ENCODE peak calls at places on chromosomes 4 and X, in six cellular contexts. B is CD4-positive, alpha-beta T cell; V is cardiac muscle cell; N is breast epithelium; Z is aorta; X is fibroblast of lung. M is an unnamed sample.

GRCh38 chr4:155796031-155796430 is 37.2 kb downstream of the GUCY1B1 start:
- DNase-seq in B (no peak), V (peak), N (no peak), Z (no peak), X (peak), M (no peak)

GRCh38 chr4:3483471-3483921 is 20.4 kb downstream of the DOK7 start:
- DNase-seq in B (no peak), V (no peak), N (no peak), Z (peak), X (no peak), M (no peak)

GRCh38 chrX:132365490-132365889 is 123.3 kb downstream of the MBNL3 start:
- DNase-seq in B (no peak), V (no peak), N (no peak), Z (no peak), X (no peak), M (no peak)

GRCh38 chr4:141899541-141899940 is 263.2 kb downstream of the IL15 start:
- DNase-seq in B (no peak), V (peak), N (no peak), Z (no peak), X (no peak), M (no peak)

GRCh38 chr4:1419708-1420107 is 13.5 kb upstream of the NKX1-1 start:
- DNase-seq in B (no peak), V (no peak), N (no peak), Z (peak), X (no peak), M (no peak)

GRCh38 chr4:132297346-132297745 is 851.7 kb upstream of the PCDH10 start:
- DNase-seq in B (no peak), V (peak), N (no peak), Z (no peak), X (peak), M (no peak)

GRCh38 chr4:62414563-62414962 is 1214.4 kb downstream of the ADGRL3 start:
- DNase-seq in B (no peak), V (no peak), N (no peak), Z (no peak), X (no peak), M (no peak)

GRCh38 chrX:140701480-140701879 is 8.1 kb upstream of the LINC00632 start:
- DNase-seq in B (no peak), V (peak), N (no peak), Z (no peak), X (peak), M (no peak)

GRCh38 chr4:64158648-64159326 is 250.5 kb downstream of the TECRL start:
- DNase-seq in B (no peak), V (peak), N (no peak), Z (no peak), X (peak), M (peak)

GRCh38 chr4:181659202-181659601 is 584.0 kb upstream of the TENM3 start:
- DNase-seq in B (no peak), V (peak), N (no peak), Z (no peak), X (peak), M (no peak)

GRCh38 chrX:123138473-123138872 is 45.6 kb upstream of the GRIA3 start:
- DNase-seq in B (no peak), V (no peak), N (no peak), Z (no peak), X (no peak), M (no peak)

GRCh38 chr4:2295535-2296442 is 33.9 kb upstream of the MXD4 start:
- DNase-seq in B (no peak), V (no peak), N (peak), Z (peak), X (no peak), M (no peak)

GRCh38 chr4:36757623-36758311 is 476.4 kb downstream of the DTHD1 start:
- DNase-seq in B (no peak), V (no peak), N (no peak), Z (no peak), X (no peak), M (no peak)

GRCh38 chr4:76896731-76897521 is 1.0 kb downstream of the SOWAHB start:
- DNase-seq in B (no peak), V (peak), N (peak), Z (peak), X (peak), M (peak)

GRCh38 chrX:31333181-31333831 is 261.5 kb upstream of the FTHL17 start:
- DNase-seq in B (no peak), V (peak), N (no peak), Z (no peak), X (peak), M (no peak)

GRCh38 chr4:185305979-185306442 is 89.7 kb downstream of the LRP2BP start:
- DNase-seq in B (no peak), V (peak), N (no peak), Z (no peak), X (peak), M (no peak)
- H3K27ac ChIP-seq in B (no peak), V (no peak), N (no peak), Z (peak), X (peak), M (no peak)

GRCh38 chr4:119543187-119543586 is 85.4 kb downstream of the PDE5A start:
- DNase-seq in B (no peak), V (no peak), N (no peak), Z (no peak), X (no peak), M (no peak)
- H3K27ac ChIP-seq in B (no peak), V (no peak), N (peak), Z (peak), X (no peak), M (no peak)

GRCh38 chr4:87853108-87853507 is 20.3 kb downstream of the MEPE start:
- DNase-seq in B (no peak), V (peak), N (no peak), Z (no peak), X (peak), M (no peak)
- H3K27ac ChIP-seq in B (no peak), V (no peak), N (no peak), Z (no peak), X (no peak), M (no peak)

GRCh38 chrX:48736303-48736702 is 25.2 kb upstream of the GLOD5 start:
- DNase-seq in B (no peak), V (no peak), N (no peak), Z (no peak), X (no peak), M (no peak)

GRCh38 chrX:48737940-48738339 is 23.6 kb upstream of the GLOD5 start:
- DNase-seq in B (no peak), V (no peak), N (no peak), Z (no peak), X (no peak), M (no peak)

GRCh38 chrX:48741834-48742233 is 19.7 kb upstream of the GLOD5 start:
- DNase-seq in B (no peak), V (no peak), N (no peak), Z (no peak), X (no peak), M (no peak)

GRCh38 chrX:48737213-48737938 is 24.2 kb upstream of the GLOD5 start:
- DNase-seq in B (peak), V (peak), N (peak), Z (peak), X (peak), M (peak)

GRCh38 chrX:48736878-48737212 is 24.7 kb upstream of the GLOD5 start:
- DNase-seq in B (no peak), V (no peak), N (no peak), Z (no peak), X (no peak), M (no peak)
- H3K27ac ChIP-seq in B (peak), V (no peak), N (no peak), Z (no peak), X (no peak), M (no peak)

DNA sequence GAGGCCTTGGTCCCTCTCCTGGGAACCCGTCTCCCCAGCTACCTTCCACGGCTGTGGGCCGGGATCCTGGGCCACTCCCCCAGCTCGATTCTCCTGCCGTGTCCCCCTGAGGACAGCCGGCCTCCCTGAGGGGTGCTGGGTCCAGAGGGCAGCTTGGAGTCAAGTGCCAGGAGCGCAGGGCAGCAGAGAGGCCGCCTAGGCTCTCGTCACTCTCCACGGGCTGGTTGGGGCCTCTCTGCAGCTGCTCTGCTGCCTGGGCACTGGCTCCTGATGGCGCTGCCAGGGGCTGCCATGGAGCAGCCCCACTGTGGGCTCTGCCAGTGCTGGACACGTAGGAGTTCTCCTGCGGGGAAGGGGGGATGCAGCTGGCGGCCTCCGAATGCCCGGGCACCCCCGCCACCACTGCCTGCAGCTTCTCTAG is 6.7 kb downstream of the IRAK1 start:
- DNase-seq in B (no peak), V (no peak), N (no peak), Z (no peak), X (no peak), M (no peak)
- H3K27ac ChIP-seq in B (no peak), V (no peak), N (peak), Z (no peak), X (no peak), M (no peak)

DNA sequence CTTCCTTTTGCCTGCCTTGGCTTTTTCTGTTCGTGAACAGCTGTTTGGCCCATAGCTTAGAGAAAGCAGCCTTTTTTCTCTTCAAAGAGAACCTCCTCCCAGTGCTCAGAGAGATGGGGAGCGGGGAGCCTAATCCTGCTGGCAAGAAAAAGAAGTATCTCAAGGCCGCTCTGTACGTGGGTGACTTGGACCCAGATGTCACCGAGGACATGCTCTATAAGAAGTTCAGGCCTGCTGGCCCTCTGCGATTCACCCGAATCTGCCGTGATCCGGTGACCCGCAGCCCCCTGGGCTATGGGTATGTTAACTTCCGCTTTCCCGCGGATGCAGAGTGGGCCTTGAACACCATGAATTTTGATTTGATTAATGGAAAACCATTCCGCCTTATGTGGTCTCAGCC is 826 bp downstream of the PABPC5 start:
- DNase-seq in B (no peak), V (no peak), N (no peak), Z (peak), X (peak), M (no peak)
- H3K27ac ChIP-seq in B (no peak), V (peak), N (peak), Z (no peak), X (peak), M (no peak)

GRCh38 chrX:125172531-125172930 is 147.1 kb upstream of the TEX13C start:
- DNase-seq in B (no peak), V (no peak), N (no peak), Z (no peak), X (no peak), M (no peak)
- H3K27ac ChIP-seq in B (no peak), V (no peak), N (no peak), Z (no peak), X (no peak), M (no peak)

DNA sequence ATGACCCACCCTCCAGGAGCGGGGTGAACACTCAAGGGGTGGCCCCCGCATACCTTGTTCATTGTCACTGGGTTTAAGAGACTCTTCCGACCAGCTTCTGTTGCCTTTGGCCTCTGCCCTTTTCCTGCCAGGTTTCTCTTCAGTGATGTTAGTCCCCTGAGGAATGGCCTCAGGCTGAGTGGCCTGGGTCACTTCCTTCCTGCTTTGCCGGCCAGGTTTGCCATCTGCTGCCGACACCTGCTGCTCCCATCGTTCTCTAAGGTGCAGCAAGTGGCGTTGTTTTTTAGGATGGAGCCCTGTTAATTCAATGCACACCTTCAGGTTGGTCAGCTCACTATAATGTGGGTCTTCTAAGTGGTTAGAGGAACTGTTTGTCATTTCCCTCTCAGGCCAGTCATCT is 34.2 kb downstream of the BCOR start:
- DNase-seq in B (no peak), V (no peak), N (no peak), Z (peak), X (no peak), M (no peak)
- H3K27ac ChIP-seq in B (no peak), V (no peak), N (no peak), Z (no peak), X (no peak), M (no peak)

GRCh38 chr4:52993771-52994170 is 131.7 kb downstream of the RASL11B start:
- DNase-seq in B (no peak), V (no peak), N (no peak), Z (no peak), X (no peak), M (no peak)

GRCh38 chr4:52997132-52997416 is 135.0 kb downstream of the RASL11B start:
- DNase-seq in B (no peak), V (peak), N (no peak), Z (no peak), X (peak), M (no peak)

GRCh38 chr4:52996261-52997131 is 134.4 kb downstream of the RASL11B start:
- DNase-seq in B (no peak), V (peak), N (no peak), Z (no peak), X (peak), M (no peak)

GRCh38 chr4:52998413-52998812 is 136.3 kb downstream of the RASL11B start:
- DNase-seq in B (no peak), V (no peak), N (no peak), Z (no peak), X (no peak), M (no peak)

DNA sequence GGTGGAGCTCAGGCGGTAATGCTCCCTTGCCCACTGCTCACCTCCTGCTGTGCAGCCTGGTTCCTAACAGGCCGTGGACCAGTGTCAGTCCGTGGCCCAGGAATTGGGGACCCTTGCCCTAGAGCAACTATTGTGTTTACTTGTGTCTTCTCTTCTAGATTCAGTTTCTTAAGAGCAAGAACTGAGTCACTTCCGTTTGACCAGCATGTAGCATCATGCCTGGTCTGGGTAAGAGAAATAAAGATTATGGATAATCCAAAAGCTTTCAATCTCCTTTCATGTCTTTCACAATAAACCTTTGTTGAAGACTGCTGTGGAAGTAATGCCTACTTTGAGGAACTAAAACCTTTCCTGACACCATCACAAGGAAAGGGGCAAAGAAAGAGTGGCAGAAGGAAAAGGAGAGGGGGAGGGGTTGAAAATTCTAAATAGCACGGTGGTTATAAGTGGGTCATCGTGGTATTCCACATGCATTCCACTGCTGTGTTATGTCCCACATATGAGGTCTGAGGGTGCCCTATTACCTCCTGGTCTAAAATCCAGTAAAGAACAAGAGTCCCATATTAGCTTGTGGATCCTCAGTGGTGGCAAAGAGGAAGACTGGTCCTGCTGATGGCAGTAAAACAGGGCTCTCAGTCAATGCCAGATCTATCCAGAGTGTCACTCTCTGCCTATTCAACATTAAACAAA is 133.4 kb downstream of the RASL11B start:
- DNase-seq in B (no peak), V (peak), N (no peak), Z (no peak), X (no peak), M (no peak)
- H3K27ac ChIP-seq in B (no peak), V (peak), N (peak), Z (peak), X (peak), M (no peak)